ENCODE peak calls at places on chromosomes 1 and 21, in eight cellular contexts. A is T follicular helper cell; S is stimulated activated naive CD4-positive, alpha-beta T cell; T is iris pigment epithelial cell; G is T-helper 2 cell; N is NCI-H1092; F is NCI-H345; H is pancreas. R is an unnamed sample.

GRCh38 chr1:53334781-53335180 is 6.9 kb upstream of the LRP8 start:
- DNase-seq in A (no peak), S (no peak), T (no peak), G (no peak), N (no peak), F (no peak), H (no peak), R (peak; percentile 43)

GRCh38 chr1:167584581-167584980 is 31.0 kb upstream of the CREG1 start:
- DNase-seq in A (no peak), S (no peak), T (no peak), G (no peak), N (no peak), F (no peak), H (no peak), R (no peak)

GRCh38 chr21:35223480-35224156 is 174.5 kb upstream of the RUNX1 start:
- DNase-seq in A (no peak), S (no peak), T (no peak), G (no peak), N (peak; percentile 32), F (peak; percentile 87), H (no peak), R (no peak)

GRCh38 chr1:30879940-30880339 is 28.6 kb downstream of the SDC3 start:
- DNase-seq in A (no peak), S (no peak), T (no peak), G (no peak), N (peak; percentile 24), F (peak; percentile 88), H (peak; percentile 13), R (no peak)

GRCh38 chr1:119787776-119788175 is 19.1 kb upstream of the HMGCS2 start:
- DNase-seq in A (no peak), S (no peak), T (peak; percentile 44), G (no peak), N (no peak), F (no peak), H (no peak), R (no peak)

GRCh38 chr1:15584489-15585363 is at the start of gene AGMAT:
- DNase-seq in A (no peak), S (no peak), T (peak; percentile 35), G (no peak), N (no peak), F (peak; percentile 13), H (peak; percentile 76), R (peak; percentile 46)

GRCh38 chr21:14259669-14260458 is 43.9 kb downstream of the RBM11 start:
- DNase-seq in A (no peak), S (no peak), T (peak; percentile 45), G (no peak), N (no peak), F (peak; percentile 45), H (no peak), R (no peak)

GRCh38 chr1:4022715-4023114 is 122.6 kb upstream of the C1orf174 start:
- DNase-seq in A (no peak), S (no peak), T (no peak), G (no peak), N (no peak), F (no peak), H (no peak), R (no peak)

GRCh38 chr1:206608108-206608698 is 4.1 kb downstream of the EIF2D start:
- DNase-seq in A (peak; percentile 49), S (peak; percentile 35), T (peak; percentile 36), G (no peak), N (peak; percentile 7), F (peak; percentile 15), H (no peak), R (peak; percentile 79)

GRCh38 chr1:167564592-167564991 is 11.0 kb upstream of the CREG1 start:
- DNase-seq in A (no peak), S (no peak), T (peak; percentile 17), G (no peak), N (no peak), F (no peak), H (no peak), R (no peak)

GRCh38 chr1:162144853-162145252 is 75.4 kb downstream of the NOS1AP start:
- DNase-seq in A (no peak), S (no peak), T (no peak), G (no peak), N (peak; percentile 47), F (peak; percentile 76), H (no peak), R (no peak)

GRCh38 chr1:38740543-38740942 is 119.0 kb downstream of the RRAGC start:
- DNase-seq in A (no peak), S (no peak), T (peak; percentile 27), G (no peak), N (no peak), F (no peak), H (no peak), R (no peak)

GRCh38 chr1:211589782-211590721 is 11.1 kb upstream of the SLC30A1 start:
- DNase-seq in A (no peak), S (no peak), T (peak; percentile 84), G (no peak), N (no peak), F (no peak), H (no peak), R (no peak)

GRCh38 chr1:29876902-29877301 is 640.6 kb downstream of the PTPRU start:
- DNase-seq in A (no peak), S (no peak), T (no peak), G (no peak), N (peak; percentile 33), F (peak; percentile 49), H (no peak), R (no peak)

GRCh38 chr21:46264690-46265144 is 20.7 kb downstream of the MCM3AP start:
- DNase-seq in A (no peak), S (no peak), T (no peak), G (no peak), N (no peak), F (no peak), H (no peak), R (no peak)

GRCh38 chr1:168300626-168301025 is 19.9 kb downstream of the TBX19 start:
- DNase-seq in A (no peak), S (no peak), T (no peak), G (no peak), N (no peak), F (no peak), H (no peak), R (no peak)

GRCh38 chr1:172678990-172679772 is 20.3 kb downstream of the FASLG start:
- DNase-seq in A (no peak), S (no peak), T (no peak), G (no peak), N (no peak), F (no peak), H (no peak), R (no peak)

GRCh38 chr1:213327318-213327667 is 276.3 kb downstream of the RPS6KC1 start:
- DNase-seq in A (no peak), S (no peak), T (peak; percentile 74), G (no peak), N (no peak), F (no peak), H (no peak), R (no peak)

GRCh38 chr21:43916691-43917514 is 51.9 kb downstream of the AGPAT3 start:
- DNase-seq in A (peak; percentile 59), S (peak; percentile 60), T (no peak), G (peak; percentile 30), N (no peak), F (no peak), H (no peak), R (peak; percentile 76)

GRCh38 chr1:192983349-192983980 is 75.7 kb downstream of the UCHL5 start:
- DNase-seq in A (no peak), S (no peak), T (no peak), G (no peak), N (no peak), F (no peak), H (no peak), R (no peak)

GRCh38 chr1:92940541-92940940 is 20.7 kb downstream of the DIPK1A start:
- DNase-seq in A (no peak), S (no peak), T (peak; percentile 41), G (no peak), N (no peak), F (no peak), H (no peak), R (no peak)

GRCh38 chr1:228964178-228964819 is 229.0 kb downstream of the RHOU start:
- DNase-seq in A (no peak), S (no peak), T (peak; percentile 92), G (no peak), N (no peak), F (no peak), H (no peak), R (no peak)

GRCh38 chr21:45873866-45874265 is 107.7 kb upstream of the COL6A1 start:
- DNase-seq in A (no peak), S (no peak), T (no peak), G (no peak), N (no peak), F (no peak), H (no peak), R (no peak)

GRCh38 chr1:153919879-153920852 is 2.6 kb downstream of the GATAD2B start:
- DNase-seq in A (no peak), S (no peak), T (peak; percentile 43), G (no peak), N (no peak), F (no peak), H (no peak), R (no peak)

GRCh38 chr1:93900723-93901504 is 8.3 kb downstream of the GCLM start:
- DNase-seq in A (no peak), S (no peak), T (no peak), G (no peak), N (no peak), F (no peak), H (no peak), R (no peak)

GRCh38 chr1:36524359-36525062 is 41.8 kb upstream of the CSF3R start:
- DNase-seq in A (no peak), S (no peak), T (no peak), G (no peak), N (no peak), F (no peak), H (no peak), R (no peak)